ENCODE peak calls at places on chromosomes 7 and 10, in ten cellular contexts. R is heart left ventricle; Y is transverse colon; O is PC-3; J is lung; A is body of pancreas; W is cardiac muscle cell; S is CD8-positive, alpha-beta memory T cell; G is IMR-90; Q is CD4-positive, CD25-positive, alpha-beta regulatory T cell. X is an unnamed sample. For H3K9me3, the result is how much of the 10 kb centered on the place peaks cover.

GRCh38 chr10:57338823-57339558 is 928.7 kb downstream of the IPMK start:
- DNase-seq in R (no peak), Y (no peak), O (peak), J (no peak), A (peak), W (peak), S (no peak), G (peak), Q (no peak), X (no peak)

GRCh38 chr10:117936136-117936535 is 110.6 kb downstream of the RAB11FIP2 start:
- DNase-seq in R (peak), Y (no peak), O (no peak), J (peak), A (no peak), W (peak), S (no peak), G (peak), Q (no peak), X (no peak)

GRCh38 chr10:75019360-75019759 is 92.1 kb upstream of the SAMD8 start:
- DNase-seq in R (no peak), Y (no peak), O (peak), J (no peak), A (no peak), W (no peak), S (no peak), G (peak), Q (no peak), X (no peak)

GRCh38 chr7:126398851-126399529 is 853.8 kb downstream of the GRM8 start:
- DNase-seq in R (peak), Y (no peak), O (no peak), J (no peak), A (no peak), W (no peak), S (no peak), G (no peak), Q (no peak), X (no peak)

GRCh38 chr10:29409241-29410051 is 120.6 kb downstream of the LYZL1 start:
- DNase-seq in R (peak), Y (peak), O (peak), J (peak), A (peak), W (peak), S (no peak), G (peak), Q (no peak), X (peak)

GRCh38 chr10:30154126-30154525 is 94.7 kb upstream of the JCAD start:
- DNase-seq in R (no peak), Y (no peak), O (no peak), J (no peak), A (no peak), W (no peak), S (no peak), G (no peak), Q (no peak), X (no peak)

GRCh38 chr7:91185771-91186170 is 78.5 kb upstream of the FZD1 start:
- DNase-seq in R (no peak), Y (no peak), O (no peak), J (no peak), A (no peak), W (no peak), S (no peak), G (peak), Q (no peak), X (no peak)

GRCh38 chr10:35781643-35782035 is 139.5 kb upstream of the FZD8 start:
- DNase-seq in R (no peak), Y (peak), O (peak), J (no peak), A (peak), W (no peak), S (no peak), G (no peak), Q (no peak), X (no peak)

GRCh38 chr10:70324341-70324861 is 40.6 kb upstream of the NPFFR1 start:
- DNase-seq in R (peak), Y (no peak), O (no peak), J (no peak), A (no peak), W (peak), S (no peak), G (no peak), Q (no peak), X (no peak)

GRCh38 chr7:51327287-51327717 is 10.7 kb upstream of the COBL start:
- DNase-seq in R (no peak), Y (no peak), O (no peak), J (no peak), A (no peak), W (no peak), S (no peak), G (no peak), Q (no peak), X (no peak)

GRCh38 chr7:51324206-51324884 is 7.7 kb upstream of the COBL start:
- DNase-seq in R (no peak), Y (no peak), O (no peak), J (peak), A (no peak), W (no peak), S (no peak), G (no peak), Q (no peak), X (no peak)

GRCh38 chr7:51325937-51326336 is 9.3 kb upstream of the COBL start:
- DNase-seq in R (no peak), Y (no peak), O (no peak), J (no peak), A (no peak), W (no peak), S (no peak), G (no peak), Q (no peak), X (no peak)

GRCh38 chr7:51326646-51327286 is 10.2 kb upstream of the COBL start:
- DNase-seq in R (no peak), Y (no peak), O (no peak), J (no peak), A (no peak), W (no peak), S (no peak), G (no peak), Q (no peak), X (no peak)

DNA sequence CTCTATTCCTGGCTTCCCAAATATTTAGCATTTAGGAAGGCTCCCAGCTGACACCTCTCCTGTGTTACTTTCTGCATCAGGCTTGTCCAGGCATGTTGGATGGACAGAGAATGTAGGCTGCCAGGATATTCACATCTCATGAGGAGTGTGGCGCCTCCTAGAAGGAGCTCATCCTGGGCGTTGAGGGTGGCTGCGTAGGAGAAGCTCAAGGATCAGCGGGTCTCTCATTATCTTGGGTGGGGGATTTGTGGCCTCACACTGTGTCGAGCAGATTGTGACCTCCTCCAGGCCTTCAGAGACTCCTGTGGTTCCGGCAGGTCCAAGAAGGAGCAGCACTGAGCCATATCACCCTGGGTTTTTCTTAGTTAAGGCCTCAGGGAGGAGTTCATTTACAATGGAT is 8.6 kb upstream of the COBL start:
- DNase-seq in R (no peak), Y (no peak), O (no peak), J (no peak), A (no peak), W (no peak), S (no peak), G (no peak), Q (no peak), X (no peak)
- H3K27ac ChIP-seq in R (no peak), Y (no peak), O (no peak), J (no peak), A (no peak), W (no peak), S (peak), G (no peak), Q (no peak), X (no peak)

GRCh38 chr7:398888-399287 is 108.9 kb downstream of the FOXL3 start:
- DNase-seq in R (no peak), Y (no peak), O (no peak), J (no peak), A (no peak), W (no peak), S (no peak), G (no peak), Q (no peak), X (no peak)
- H3K9me3 ChIP-seq in R (under half), Y (under half), O (under half), J (under half), A (under half), W (under half), S (under half), G (under half), Q (under half), X (under half)

DNA sequence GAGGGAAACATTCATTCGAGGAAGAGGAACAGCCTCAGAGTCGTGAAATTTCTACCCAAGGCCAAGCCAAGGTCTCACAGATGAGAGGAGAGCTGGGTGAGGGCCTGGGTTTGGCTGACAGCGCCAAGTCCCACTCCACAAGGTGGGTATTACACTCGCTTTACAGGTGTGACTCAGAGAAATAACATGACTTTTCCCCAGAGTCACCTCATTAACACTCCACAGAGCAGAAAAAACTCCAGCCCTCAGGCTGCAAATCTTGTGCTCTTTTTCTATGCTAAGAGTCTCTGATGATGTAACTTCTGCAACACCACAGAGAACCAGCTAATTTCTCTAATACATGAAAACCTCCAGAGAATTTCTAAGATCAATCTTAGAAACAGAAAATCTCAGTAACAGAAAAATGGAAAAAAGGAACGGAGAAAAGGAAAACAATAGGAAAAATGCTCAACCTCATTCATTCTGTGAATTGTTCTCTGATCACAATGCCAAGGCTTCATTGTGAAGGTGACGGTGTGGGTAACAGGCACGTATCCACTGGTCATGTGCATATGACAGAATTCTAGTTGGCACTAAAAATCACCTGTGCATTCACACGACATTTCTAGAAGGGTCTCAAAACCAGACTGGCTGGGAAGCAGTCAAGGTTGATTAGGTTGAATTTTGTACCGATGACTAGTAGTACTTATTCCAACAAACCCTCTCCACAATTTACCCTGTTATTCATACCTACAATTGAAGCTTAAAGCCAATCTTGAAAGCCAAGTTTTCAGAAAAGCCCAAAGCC is 20.3 kb downstream of the YWHAG start:
- DNase-seq in R (no peak), Y (no peak), O (peak), J (no peak), A (no peak), W (no peak), S (no peak), G (no peak), Q (no peak), X (no peak)
- H3K27ac ChIP-seq in R (peak), Y (no peak), O (no peak), J (no peak), A (no peak), W (peak), S (no peak), G (peak), Q (no peak), X (peak)

GRCh38 chr7:153433223-153433622 is 619.0 kb upstream of the DPP6 start:
- DNase-seq in R (no peak), Y (no peak), O (no peak), J (no peak), A (no peak), W (no peak), S (no peak), G (no peak), Q (no peak), X (no peak)

GRCh38 chr7:153432056-153432455 is 620.1 kb upstream of the DPP6 start:
- DNase-seq in R (no peak), Y (no peak), O (no peak), J (no peak), A (no peak), W (peak), S (no peak), G (no peak), Q (no peak), X (no peak)

GRCh38 chr7:153430931-153431330 is 621.3 kb upstream of the DPP6 start:
- DNase-seq in R (no peak), Y (no peak), O (no peak), J (no peak), A (no peak), W (no peak), S (no peak), G (no peak), Q (no peak), X (no peak)
- H3K9me3 ChIP-seq in R (under half), Y (under half), O (under half), J (under half), A (under half), W (under half), S (under half), G (under half), Q (under half), X (under half)

DNA sequence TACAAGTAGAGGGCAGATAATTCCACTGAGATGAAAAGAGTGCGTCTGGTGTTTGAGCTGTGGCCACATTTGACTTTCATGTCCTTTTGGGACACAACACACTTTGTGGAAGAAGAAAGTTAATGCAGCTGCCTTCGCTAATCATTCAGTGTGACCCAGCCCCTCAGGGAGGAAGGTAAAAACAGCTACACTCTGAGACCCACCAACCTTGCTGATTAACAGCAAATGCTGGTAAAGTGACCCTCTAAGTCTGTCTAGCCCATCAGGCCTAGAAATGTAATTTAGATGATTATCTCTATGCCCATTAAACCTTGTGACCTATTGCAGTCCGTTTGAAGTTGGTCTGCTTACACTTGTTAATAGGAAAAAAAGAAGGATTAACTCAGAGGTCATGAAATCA is 161.9 kb upstream of the WNT16 start:
- DNase-seq in R (no peak), Y (no peak), O (no peak), J (no peak), A (no peak), W (no peak), S (no peak), G (no peak), Q (no peak), X (no peak)
- H3K27ac ChIP-seq in R (no peak), Y (no peak), O (no peak), J (no peak), A (no peak), W (no peak), S (no peak), G (no peak), Q (no peak), X (no peak)

GRCh38 chr7:32524631-32525030 is 29.3 kb downstream of the AVL9 start:
- DNase-seq in R (no peak), Y (no peak), O (no peak), J (no peak), A (no peak), W (no peak), S (no peak), G (no peak), Q (no peak), X (no peak)

GRCh38 chr7:32525839-32526238 is 30.6 kb downstream of the AVL9 start:
- DNase-seq in R (no peak), Y (no peak), O (no peak), J (no peak), A (no peak), W (no peak), S (no peak), G (no peak), Q (no peak), X (no peak)

GRCh38 chr7:32519763-32520162 is 24.5 kb downstream of the AVL9 start:
- DNase-seq in R (no peak), Y (no peak), O (no peak), J (no peak), A (no peak), W (no peak), S (no peak), G (no peak), Q (no peak), X (no peak)

GRCh38 chr7:32518534-32519140 is 23.3 kb downstream of the AVL9 start:
- DNase-seq in R (no peak), Y (no peak), O (peak), J (no peak), A (no peak), W (peak), S (no peak), G (peak), Q (no peak), X (no peak)

GRCh38 chr7:32522746-32523145 is 27.5 kb downstream of the AVL9 start:
- DNase-seq in R (no peak), Y (no peak), O (no peak), J (no peak), A (no peak), W (no peak), S (no peak), G (no peak), Q (no peak), X (no peak)
- H3K9me3 ChIP-seq in R (under half), Y (under half), O (under half), J (under half), A (under half), W (under half), S (under half), G (under half), Q (under half), X (under half)

DNA sequence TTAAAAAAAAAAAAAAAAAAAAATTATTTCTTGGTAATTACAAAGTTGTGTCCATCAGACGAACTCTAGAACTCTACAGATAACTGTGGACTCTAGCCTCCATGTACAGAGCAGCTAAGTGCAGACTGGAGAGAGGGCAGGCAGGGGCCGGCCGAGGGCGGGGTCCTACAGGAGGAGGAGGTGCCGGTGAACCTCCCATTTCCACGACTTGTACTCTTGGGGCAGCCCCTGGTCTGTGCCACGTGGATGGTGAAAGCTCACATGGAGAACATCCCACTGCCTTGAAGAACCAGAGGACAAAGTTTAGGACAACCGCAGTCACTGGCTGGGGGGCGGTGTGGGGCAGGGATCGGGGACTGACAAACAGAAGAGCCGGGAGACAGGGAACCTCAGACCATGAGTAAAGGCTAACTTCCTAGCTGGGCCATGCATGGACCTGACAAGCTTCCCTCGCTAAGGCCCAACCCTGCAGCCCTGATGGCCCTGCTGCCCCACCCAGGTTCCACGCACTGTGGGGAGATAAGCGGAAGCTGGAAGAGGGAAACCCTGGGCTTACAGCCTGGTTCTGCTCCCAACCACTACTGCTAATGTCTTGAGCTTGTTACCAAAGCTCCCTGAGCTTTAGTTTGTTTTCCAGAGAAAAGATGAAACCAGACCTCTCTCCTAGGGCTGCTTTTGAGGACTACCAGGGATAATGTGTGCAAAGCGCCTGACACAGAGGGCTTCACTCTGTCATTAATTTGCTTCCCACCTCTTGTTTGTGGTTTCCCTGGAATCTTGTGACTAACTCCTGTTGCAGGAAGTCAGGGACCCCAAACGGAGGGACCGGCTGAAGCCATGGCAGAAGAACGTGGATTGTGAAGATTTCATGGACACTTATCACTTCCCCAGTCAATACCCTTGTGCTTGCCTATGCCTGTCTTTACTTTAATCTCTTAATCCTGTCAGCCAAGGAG is 16.1 kb upstream of the SEC61G start:
- DNase-seq in R (no peak), Y (no peak), O (no peak), J (no peak), A (no peak), W (no peak), S (no peak), G (no peak), Q (no peak), X (no peak)
- H3K27ac ChIP-seq in R (no peak), Y (no peak), O (no peak), J (no peak), A (no peak), W (no peak), S (no peak), G (no peak), Q (no peak), X (no peak)

GRCh38 chr7:153564391-153564790 is 487.8 kb upstream of the DPP6 start:
- DNase-seq in R (no peak), Y (no peak), O (no peak), J (no peak), A (no peak), W (no peak), S (no peak), G (no peak), Q (no peak), X (no peak)

GRCh38 chr7:153566324-153566723 is 485.9 kb upstream of the DPP6 start:
- DNase-seq in R (no peak), Y (no peak), O (no peak), J (no peak), A (no peak), W (no peak), S (no peak), G (no peak), Q (no peak), X (no peak)

GRCh38 chr7:153567426-153567825 is 484.8 kb upstream of the DPP6 start:
- DNase-seq in R (peak), Y (peak), O (no peak), J (no peak), A (peak), W (no peak), S (no peak), G (no peak), Q (no peak), X (no peak)
- H3K9me3 ChIP-seq in R (under half), Y (under half), O (under half), J (under half), A (under half), W (under half), S (under half), G (under half), Q (under half), X (under half)